ENCODE peak calls at places on chromosomes 7 and 10, in five cellular contexts. K is lung; F is CD4-positive, CD25-positive, alpha-beta regulatory T cell; U is upper lobe of right lung; C is iPS DF 6.9. G is an unnamed sample.

GRCh38 chr7:29276806-29277205 is 82.2 kb downstream of the CHN2 start:
- DNase-seq in F (no peak), U (no peak), K (no peak), C (no peak), G (no peak)

GRCh38 chr7:27179503-27180430 is 5.3 kb downstream of the HOXA11 start:
- DNase-seq in C (no peak), U (peak), F (peak), K (peak), G (no peak)

GRCh38 chr7:79137942-79138341 is 315.5 kb downstream of the MAGI2 start:
- DNase-seq in F (no peak), C (no peak), K (no peak), U (no peak), G (no peak)

GRCh38 chr10:22823109-22823508 is 104.7 kb upstream of the ARMC3 start:
- DNase-seq in C (no peak), F (no peak), U (no peak), K (no peak), G (no peak)

GRCh38 chr10:130484131-130484911 is 348.1 kb downstream of the GLRX3 start:
- DNase-seq in F (no peak), K (no peak), U (no peak), C (no peak), G (no peak)

GRCh38 chr7:134044682-134045081 is 82.5 kb upstream of the LRGUK start:
- DNase-seq in K (no peak), U (no peak), C (no peak), F (no peak), G (no peak)

GRCh38 chr7:51965454-51965853 is 648.8 kb upstream of the COBL start:
- DNase-seq in F (no peak), C (no peak), K (no peak), U (no peak), G (no peak)

GRCh38 chr7:2510909-2511768 is 8.4 kb upstream of the LFNG start:
- DNase-seq in F (peak), U (no peak), C (no peak), K (no peak), G (peak)

GRCh38 chr7:131072505-131073091 is 255.1 kb upstream of the MKLN1 start:
- DNase-seq in F (no peak), U (no peak), C (no peak), K (no peak), G (no peak)
- H3K4me3 ChIP-seq in F (peak), U (no peak), C (no peak), K (no peak), G (no peak)

GRCh38 chr10:86670876-86671275 is 2.6 kb downstream of the LDB3 start:
- DNase-seq in U (no peak), C (no peak), F (no peak), K (no peak), G (no peak)

GRCh38 chr10:86668297-86669165 is at the start of gene LDB3:
- DNase-seq in K (no peak), U (no peak), F (no peak), C (no peak), G (no peak)

GRCh38 chr10:86671419-86671818 is 3.1 kb downstream of the LDB3 start:
- DNase-seq in U (no peak), F (no peak), C (no peak), K (no peak), G (no peak)

GRCh38 chr10:86671985-86672710 is 3.8 kb downstream of the LDB3 start:
- DNase-seq in U (no peak), K (no peak), C (no peak), F (no peak), G (no peak)

GRCh38 chr10:86670290-86670811 is 2.0 kb downstream of the LDB3 start:
- DNase-seq in K (no peak), U (no peak), F (no peak), C (no peak), G (no peak)
- H3K4me3 ChIP-seq in K (no peak), U (no peak), F (no peak), C (no peak), G (no peak)

GRCh38 chr7:53800746-53801145 is 741.4 kb upstream of the VSTM2A start:
- DNase-seq in U (no peak), K (no peak), C (no peak), F (no peak), G (no peak)
- H3K4me3 ChIP-seq in U (no peak), K (no peak), C (no peak), F (no peak), G (no peak)

GRCh38 chr7:100866721-100867039 is 507 bp upstream of the TRIP6 start:
- DNase-seq in U (no peak), C (no peak), K (no peak), F (no peak), G (no peak)
- H3K4me3 ChIP-seq in U (peak), C (no peak), K (peak), F (peak), G (peak)

GRCh38 chr10:117167346-117168134 is 29.5 kb upstream of the VAX1 start:
- DNase-seq in F (no peak), U (no peak), C (no peak), K (no peak), G (no peak)
- H3K4me3 ChIP-seq in F (no peak), U (no peak), C (peak), K (no peak), G (peak)

DNA sequence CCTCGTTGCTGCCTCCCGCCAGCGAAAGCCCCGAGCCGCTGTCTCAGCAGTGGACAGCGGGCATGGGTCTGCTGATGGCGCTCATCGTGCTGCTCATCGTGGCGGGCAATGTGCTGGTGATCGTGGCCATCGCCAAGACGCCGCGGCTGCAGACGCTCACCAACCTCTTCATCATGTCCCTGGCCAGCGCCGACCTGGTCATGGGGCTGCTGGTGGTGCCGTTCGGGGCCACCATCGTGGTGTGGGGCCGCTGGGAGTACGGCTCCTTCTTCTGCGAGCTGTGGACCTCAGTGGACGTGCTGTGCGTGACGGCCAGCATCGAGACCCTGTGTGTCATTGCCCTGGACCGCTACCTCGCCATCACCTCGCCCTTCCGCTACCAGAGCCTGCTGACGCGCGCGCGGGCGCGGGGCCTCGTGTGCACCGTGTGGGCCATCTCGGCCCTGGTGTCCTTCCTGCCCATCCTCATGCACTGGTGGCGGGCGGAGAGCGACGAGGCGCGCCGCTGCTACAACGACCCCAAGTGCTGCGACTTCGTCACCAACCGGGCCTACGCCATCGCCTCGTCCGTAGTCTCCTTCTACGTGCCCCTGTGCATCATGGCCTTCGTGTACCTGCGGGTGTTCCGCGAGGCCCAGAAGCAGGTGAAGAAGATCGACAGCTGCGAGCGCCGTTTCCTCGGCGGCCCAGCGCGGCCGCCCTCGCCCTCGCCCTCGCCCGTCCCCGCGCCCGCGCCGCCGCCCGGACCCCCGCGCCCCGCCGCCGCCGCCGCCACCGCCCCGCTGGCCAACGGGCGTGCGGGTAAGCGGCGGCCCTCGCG is 795 bp downstream of the ADRB1 start:
- DNase-seq in F (no peak), K (no peak), C (peak), U (peak), G (no peak)
- H3K4me3 ChIP-seq in F (no peak), K (peak), C (peak), U (peak), G (no peak)

DNA sequence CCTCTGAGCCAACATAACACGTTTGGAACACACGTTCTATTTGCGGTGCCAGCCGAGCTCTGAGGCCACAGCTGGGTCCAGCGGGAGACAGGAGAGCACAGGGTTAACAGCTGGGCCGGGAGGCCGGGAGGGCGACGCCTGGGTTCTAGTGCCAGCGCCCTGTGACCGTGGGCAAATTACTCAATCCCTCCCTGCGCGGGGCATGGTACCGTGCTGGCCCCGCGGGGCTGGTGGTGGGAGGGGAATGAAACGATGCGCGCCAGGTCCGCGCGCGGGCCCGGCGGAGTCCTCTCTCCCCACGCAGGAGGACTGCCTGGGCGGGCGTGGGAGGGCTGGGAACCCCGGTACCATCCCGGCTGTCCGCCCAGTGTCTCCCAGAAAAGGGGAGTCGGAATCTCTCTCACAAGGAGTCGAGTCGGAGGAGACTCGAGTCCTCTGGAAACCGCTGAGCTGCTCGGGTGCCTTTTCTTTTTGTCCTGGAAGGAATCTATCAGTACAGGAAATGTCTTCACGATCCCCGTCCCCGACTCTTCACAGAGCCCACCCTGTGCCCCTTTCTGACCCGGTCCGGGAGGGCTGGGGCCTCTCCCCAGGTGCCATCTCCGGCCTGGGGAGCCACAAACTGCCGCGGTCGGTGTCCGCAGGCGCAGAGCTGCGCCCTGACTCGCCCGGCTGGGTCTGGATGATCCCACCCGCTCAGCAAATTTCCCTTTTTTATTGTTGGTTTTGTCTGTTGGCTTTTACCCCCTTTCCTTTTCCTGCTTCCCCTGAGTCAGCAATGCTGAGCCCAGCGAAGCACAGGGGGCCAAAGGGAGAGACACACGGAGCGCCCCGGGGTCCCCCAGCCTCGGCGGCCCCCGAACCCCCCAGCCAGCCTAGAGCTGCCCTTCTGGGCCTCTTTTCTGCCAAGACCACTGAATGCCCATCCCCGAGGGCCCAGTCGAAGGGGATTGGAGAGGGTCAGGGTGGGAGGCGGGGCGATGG is 30.7 kb downstream of the LEP start:
- DNase-seq in F (no peak), C (no peak), K (no peak), U (peak), G (no peak)
- H3K4me3 ChIP-seq in F (no peak), C (no peak), K (no peak), U (peak), G (no peak)

GRCh38 chr10:124067825-124068400 is 25.5 kb downstream of the CHST15 start:
- DNase-seq in K (no peak), F (no peak), U (no peak), C (no peak), G (no peak)
- H3K4me3 ChIP-seq in K (no peak), F (no peak), U (no peak), C (no peak), G (no peak)